ENCODE peak calls at places on chromosome 12, in eight cellular contexts. A is astrocyte of the spinal cord, R is uterus, J is tibial artery, X is AG04450, D is coronary artery, K is mammary epithelial cell, E is MM.1S. U is an unnamed sample.

GRCh38 chr12:87491598-87491997 is 537.6 kb downstream of the C12orf50 start:
- DNase-seq in A (no peak), R (no peak), J (no peak), X (no peak), D (no peak), K (no peak), E (no peak), U (no peak)

GRCh38 chr12:27293463-27293862 is 39.2 kb upstream of the BMAL2 start:
- DNase-seq in A (peak; percentile 75), R (no peak), J (no peak), X (no peak), D (no peak), K (no peak), E (no peak), U (no peak)

GRCh38 chr12:49322367-49322707 is 718 bp upstream of the TROAP start:
- DNase-seq in A (no peak), R (no peak), J (no peak), X (no peak), D (no peak), K (no peak), E (no peak), U (no peak)

GRCh38 chr12:128830505-128830893 is 6.7 kb upstream of the SLC15A4 start:
- DNase-seq in A (no peak), R (no peak), J (no peak), X (no peak), D (no peak), K (no peak), E (peak; percentile 19), U (no peak)

GRCh38 chr12:47223848-47224213 is 144.1 kb upstream of the AMIGO2 start:
- DNase-seq in A (peak; percentile 34), R (peak; percentile 42), J (no peak), X (no peak), D (no peak), K (no peak), E (no peak), U (no peak)

GRCh38 chr12:68792952-68793351 is 15.0 kb upstream of the MDM2 start:
- DNase-seq in A (peak; percentile 22), R (no peak), J (no peak), X (no peak), D (no peak), K (peak; percentile 41), E (peak; percentile 58), U (no peak)

GRCh38 chr12:73159952-73160351 is 887.8 kb downstream of the TRHDE start:
- DNase-seq in A (no peak), R (no peak), J (no peak), X (no peak), D (no peak), K (no peak), E (peak; percentile 37), U (no peak)

GRCh38 chr12:30795660-30796507 is 41.1 kb upstream of the CAPRIN2 start:
- DNase-seq in A (peak; percentile 92), R (peak; percentile 42), J (peak; percentile 65), X (no peak), D (peak; percentile 82), K (peak; percentile 72), E (peak; percentile 65), U (no peak)

GRCh38 chr12:117525766-117526165 is 164.3 kb upstream of the NOS1 start:
- DNase-seq in A (no peak), R (no peak), J (no peak), X (no peak), D (no peak), K (no peak), E (no peak), U (no peak)

GRCh38 chr12:112992541-112993398 is 14.5 kb downstream of the OAS2 start:
- DNase-seq in A (peak; percentile 73), R (no peak), J (no peak), X (peak; percentile 23), D (no peak), K (peak; percentile 60), E (peak; percentile 23), U (no peak)

GRCh38 chr12:108518101-108518715 is 3.1 kb downstream of the FICD start:
- DNase-seq in A (no peak), R (no peak), J (no peak), X (no peak), D (no peak), K (no peak), E (no peak), U (no peak)

GRCh38 chr12:40226652-40227051 is 1.9 kb downstream of the LRRK2 start:
- DNase-seq in A (peak; percentile 87), R (peak; percentile 54), J (peak; percentile 76), X (no peak), D (peak; percentile 85), K (peak; percentile 72), E (no peak), U (no peak)

GRCh38 chr12:40224439-40225291 is at the start of gene LRRK2:
- DNase-seq in A (peak; percentile 66), R (peak; percentile 80), J (peak; percentile 85), X (no peak), D (peak; percentile 91), K (peak; percentile 30), E (no peak), U (peak; percentile 65)

GRCh38 chr12:40225984-40226602 is 1.3 kb downstream of the LRRK2 start:
- DNase-seq in A (no peak), R (no peak), J (no peak), X (no peak), D (no peak), K (no peak), E (no peak), U (no peak)

GRCh38 chr12:40227447-40227846 is 2.6 kb downstream of the LRRK2 start:
- DNase-seq in A (no peak), R (no peak), J (no peak), X (no peak), D (no peak), K (no peak), E (no peak), U (no peak)

DNA sequence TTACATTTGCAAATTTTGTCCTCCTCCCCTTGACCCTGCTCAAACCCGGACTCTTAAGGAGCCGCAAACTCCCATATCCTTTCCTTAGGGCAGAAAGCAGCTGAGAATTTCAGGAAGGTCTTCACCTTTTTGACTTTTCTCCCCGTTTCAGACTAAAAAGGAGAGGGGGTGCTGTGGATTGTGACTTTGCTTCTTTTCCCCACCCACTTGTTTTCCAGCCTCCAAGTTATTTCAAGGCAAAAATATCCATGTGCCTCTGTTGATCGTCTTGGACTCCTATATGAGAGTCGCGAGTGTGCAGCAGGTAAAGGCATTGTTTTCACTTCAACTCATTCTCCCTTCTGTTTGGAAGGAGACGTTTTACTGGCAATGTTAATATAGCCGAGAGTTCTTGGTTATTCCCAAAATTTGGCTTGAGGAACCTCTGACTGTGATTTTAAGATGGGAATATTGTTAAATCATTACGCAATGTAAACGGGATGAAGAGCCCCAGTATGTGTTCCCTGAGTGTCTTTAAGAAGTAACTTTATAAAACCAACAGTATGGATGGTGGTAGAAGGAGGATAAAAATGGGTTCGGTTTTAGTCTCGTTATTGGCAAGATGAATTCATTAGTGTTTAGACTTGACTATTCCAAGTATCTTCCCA is 663 bp downstream of the LRRK2 start:
- DNase-seq in A (no peak), R (no peak), J (no peak), X (no peak), D (no peak), K (no peak), E (no peak), U (no peak)
- H3K4me3 ChIP-seq in A (peak overlapping the region; percentile 46), R (peak overlapping the region; percentile 70), J (peak overlapping the region; percentile 81), X (peak overlapping the region; percentile 48), D (peak overlapping the region; percentile 88), K (peak overlapping the region; percentile 49), E (peak overlapping the region; percentile 39), U (peak overlapping the region; percentile 80)

DNA sequence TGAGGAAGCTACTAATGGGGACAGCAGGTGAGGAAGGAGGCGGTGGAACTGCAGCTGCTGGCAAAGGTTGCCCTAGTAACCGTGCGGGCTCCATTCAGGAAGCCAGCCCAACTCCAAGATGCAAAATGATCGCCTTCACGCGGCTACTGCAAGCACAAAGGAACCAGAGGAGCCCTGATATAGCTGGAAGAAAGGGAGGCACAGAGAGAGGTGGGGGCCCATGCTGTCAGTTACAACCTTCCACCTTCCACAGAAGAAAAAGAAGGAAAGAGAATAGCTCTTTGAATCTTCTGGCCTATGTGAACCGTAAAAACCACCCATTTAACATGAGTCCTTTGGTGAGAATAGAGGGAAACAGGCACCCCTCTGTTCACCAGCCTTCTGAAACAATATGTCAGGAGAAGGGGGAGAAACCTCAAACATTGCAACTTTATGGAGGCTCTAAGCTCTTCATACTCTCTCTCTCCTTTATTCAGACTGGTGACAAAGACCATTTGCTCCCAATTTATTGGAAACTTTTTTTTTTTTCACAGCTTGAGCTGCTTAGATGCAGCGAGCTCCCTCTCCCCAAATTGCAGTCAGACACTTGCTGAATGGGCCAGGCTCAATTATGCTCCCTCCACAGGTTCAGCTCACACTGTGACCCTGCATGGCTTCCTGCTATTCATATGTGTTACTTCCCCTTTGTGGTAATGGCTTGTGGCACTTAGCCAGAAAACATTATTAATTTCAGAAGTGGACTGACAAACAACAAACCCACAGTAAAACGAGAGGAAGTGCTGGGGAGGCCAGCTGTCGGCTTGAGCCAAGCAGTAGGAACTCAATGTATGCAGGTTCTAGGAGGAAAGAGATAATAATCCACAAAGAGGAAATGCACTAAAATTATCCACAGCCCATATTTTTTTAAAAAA is 6.2 kb downstream of the DUSP6 start:
- DNase-seq in A (peak; percentile 77), R (no peak), J (peak; percentile 65), X (no peak), D (no peak), K (peak; percentile 82), E (peak; percentile 95), U (peak; percentile 38)
- TF ChIP-seq CTCF in A (no peak), R (no peak), J (no peak), X (no peak), D (no peak), K (no peak), E (no peak), U (no peak)

DNA sequence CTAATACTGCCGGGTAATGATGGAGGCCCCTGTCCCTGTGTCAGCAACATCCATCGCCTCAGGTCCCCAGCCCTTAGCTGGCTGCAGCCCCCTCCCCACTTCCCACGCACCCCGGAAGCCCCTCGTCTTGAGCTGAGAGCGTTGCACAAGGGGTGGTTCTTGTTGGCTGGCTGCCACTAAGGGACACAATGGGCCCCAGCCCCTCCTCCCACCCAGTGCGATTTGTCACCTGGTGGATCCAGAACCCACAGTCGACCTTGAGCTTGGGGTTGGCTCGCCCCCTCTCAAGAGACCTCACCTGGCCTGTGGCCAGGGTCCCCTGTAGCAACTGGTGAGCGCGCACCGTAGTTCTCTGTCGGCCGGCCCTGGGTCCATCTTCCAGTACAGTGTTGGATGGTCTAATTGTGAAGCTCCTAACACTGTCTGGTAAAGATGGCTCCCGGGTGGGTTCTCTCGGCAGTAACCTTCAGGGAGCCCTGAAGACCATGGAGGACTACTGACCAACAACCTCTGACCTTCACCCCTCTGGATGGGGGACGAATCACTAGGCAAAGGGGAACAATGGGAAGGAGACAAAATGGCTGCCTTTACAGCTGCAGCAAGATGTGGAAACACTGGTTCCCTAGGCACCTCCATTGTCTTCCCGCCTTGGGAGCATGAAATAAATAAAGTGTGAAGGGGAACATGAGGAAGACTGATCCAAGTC is 6.6 kb downstream of the PHB2 start:
- DNase-seq in A (no peak), R (no peak), J (peak; percentile 19), X (no peak), D (peak; percentile 73), K (no peak), E (peak; percentile 5), U (no peak)
- H3K4me3 ChIP-seq in A (no peak overlapping the region), R (no peak overlapping the region), J (no peak overlapping the region), X (no peak overlapping the region), D (no peak overlapping the region), K (peak overlapping the region; percentile 74), E (no peak overlapping the region), U (peak overlapping the region; percentile 76)

DNA sequence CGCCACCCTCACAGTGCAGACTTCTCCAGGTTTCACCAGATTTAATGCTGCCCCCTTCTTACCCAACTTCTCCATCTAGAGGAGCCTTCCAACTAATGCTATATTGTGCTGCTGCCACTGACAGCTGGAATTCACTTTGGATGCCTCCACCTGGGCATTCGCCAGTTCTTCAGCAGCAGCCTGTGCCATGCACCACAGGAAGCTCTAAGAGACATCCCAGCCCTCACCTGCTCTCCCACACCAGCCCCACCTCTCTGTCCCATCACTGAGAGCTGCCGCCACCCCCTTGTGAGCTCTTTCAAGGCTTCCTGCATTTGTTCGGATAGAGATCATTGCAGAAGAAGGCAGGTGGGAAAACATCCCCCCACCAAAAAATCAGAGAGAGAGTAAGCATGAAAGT is 4.6 kb upstream of the KRT2 start:
- DNase-seq in A (no peak), R (no peak), J (no peak), X (no peak), D (no peak), K (no peak), E (no peak), U (no peak)
- TF ChIP-seq CTCF in A (no peak), R (no peak), J (no peak), X (no peak), D (no peak), K (no peak), E (no peak), U (no peak)

U was measured in breast epithelium.